ENCODE peak calls at places on chromosome 1, in four cellular contexts. Q is NCI-H774, B is IMR-90, J is NCI-H1436. U is an unnamed sample.
A peak's percentile ranks its signal among the peaks of the same experiment; 100 is the strongest.

GRCh38 chr1:9351654-9352271 is 59.1 kb downstream of the SPSB1 start:
- DNase-seq in Q (no peak), B (no peak), J (no peak), U (no peak)

GRCh38 chr1:18534810-18535205 is 54.1 kb downstream of the KLHDC7A start:
- DNase-seq in Q (no peak), B (no peak), J (no peak), U (peak; percentile 14)

GRCh38 chr1:48938975-48939374 is 162.3 kb upstream of the BEND5 start:
- DNase-seq in Q (no peak), B (no peak), J (no peak), U (no peak)

GRCh38 chr1:210587547-210587946 is 258.8 kb downstream of the HHAT start:
- DNase-seq in Q (no peak), B (peak; percentile 25), J (no peak), U (no peak)

GRCh38 chr1:63892632-63893395 is 119.0 kb downstream of the ROR1 start:
- DNase-seq in Q (peak; percentile 13), B (peak; percentile 76), J (peak; percentile 23), U (peak; percentile 67)

GRCh38 chr1:55474168-55474786 is 259.1 kb upstream of the USP24 start:
- DNase-seq in Q (no peak), B (peak; percentile 54), J (no peak), U (no peak)

GRCh38 chr1:185257947-185258203 is 59.2 kb downstream of the IVNS1ABP start:
- DNase-seq in Q (no peak), B (peak; percentile 17), J (no peak), U (no peak)

GRCh38 chr1:168972887-168973286 is 133.6 kb upstream of the ATP1B1 start:
- DNase-seq in Q (peak; percentile 41), B (no peak), J (no peak), U (peak; percentile 83)

GRCh38 chr1:223331929-223332328 is 32.0 kb downstream of the SUSD4 start:
- DNase-seq in Q (no peak), B (peak; percentile 72), J (no peak), U (no peak)

GRCh38 chr1:41645062-41645461 is 160.6 kb upstream of the EDN2 start:
- DNase-seq in Q (no peak), B (no peak), J (no peak), U (no peak)

GRCh38 chr1:183180634-183181056 is 5.4 kb upstream of the LAMC2 start:
- DNase-seq in Q (no peak), B (peak; percentile 83), J (no peak), U (peak; percentile 57)

GRCh38 chr1:197222025-197222685 is 45.9 kb upstream of the CRB1 start:
- DNase-seq in Q (no peak), B (no peak), J (no peak), U (peak; percentile 67)

GRCh38 chr1:202009326-202010031 is 908 bp upstream of the ELF3 start:
- DNase-seq in Q (peak; percentile 78), B (peak; percentile 76), J (peak; percentile 87), U (peak; percentile 90)

GRCh38 chr1:245386321-245387002 is 231.7 kb downstream of the KIF26B start:
- DNase-seq in Q (no peak), B (no peak), J (no peak), U (no peak)

GRCh38 chr1:55703726-55704363 is 488.7 kb upstream of the USP24 start:
- DNase-seq in Q (no peak), B (peak; percentile 49), J (no peak), U (no peak)

GRCh38 chr1:210654176-210654786 is 325.6 kb downstream of the HHAT start:
- DNase-seq in Q (no peak), B (no peak), J (no peak), U (no peak)

GRCh38 chr1:86753700-86754099 is 49.3 kb downstream of the SH3GLB1 start:
- DNase-seq in Q (no peak), B (peak; percentile 10), J (no peak), U (no peak)

GRCh38 chr1:229199261-229199850 is 71.6 kb upstream of the RAB4A start:
- DNase-seq in Q (no peak), B (no peak), J (no peak), U (peak; percentile 76)

GRCh38 chr1:19315378-19316206 is 3.5 kb downstream of the SLC66A1 start:
- DNase-seq in Q (no peak), B (peak; percentile 70), J (no peak), U (peak; percentile 84)

GRCh38 chr1:241774017-241774416 is 74.0 kb upstream of the EXO1 start:
- DNase-seq in Q (no peak), B (no peak), J (no peak), U (no peak)

GRCh38 chr1:186530104-186530503 is 69.2 kb upstream of the PDC start:
- DNase-seq in Q (no peak), B (peak; percentile 56), J (no peak), U (no peak)